ENCODE peak calls at places on chromosomes 13 and 19, in ten cellular contexts. One of them, this sample, is unnamed.

GRCh38 chr13:56893843-56894242 is 246.9 kb upstream of the PRR20A start:
- DNase-seq in breast epithelium: no peak
- DNase-seq in stomach: no peak
- DNase-seq in GM12892: no peak
- DNase-seq in GM12891: no peak
- DNase-seq in spleen: no peak
- DNase-seq in transverse colon: no peak
- DNase-seq in K562: no peak
- DNase-seq in sigmoid colon: no peak
- DNase-seq in HCT116: no peak
- DNase-seq in this sample: no peak

GRCh38 chr19:13604902-13605586 is 98.8 kb upstream of the CACNA1A start:
- DNase-seq in breast epithelium: no peak
- DNase-seq in stomach: no peak
- DNase-seq in GM12892: no peak
- DNase-seq in GM12891: no peak
- DNase-seq in spleen: no peak
- DNase-seq in transverse colon: no peak
- DNase-seq in K562: no peak
- DNase-seq in sigmoid colon: no peak
- DNase-seq in HCT116: no peak
- DNase-seq in this sample: no peak

GRCh38 chr13:113121928-113122420 is 625 bp upstream of the F10 start:
- DNase-seq in breast epithelium: no peak
- DNase-seq in stomach: no peak
- DNase-seq in GM12892: no peak
- DNase-seq in GM12891: no peak
- DNase-seq in spleen: no peak
- DNase-seq in transverse colon: no peak
- DNase-seq in K562: no peak
- DNase-seq in sigmoid colon: no peak
- DNase-seq in HCT116: no peak
- DNase-seq in this sample: no peak

GRCh38 chr19:435707-436412 is 25.0 kb downstream of the SHC2 start:
- DNase-seq in breast epithelium: no peak
- DNase-seq in stomach: no peak
- DNase-seq in GM12892: no peak
- DNase-seq in GM12891: no peak
- DNase-seq in spleen: no peak
- DNase-seq in transverse colon: no peak
- DNase-seq in K562: no peak
- DNase-seq in sigmoid colon: no peak
- DNase-seq in HCT116: no peak
- DNase-seq in this sample: no peak

GRCh38 chr13:53165201-53165600 is 136.6 kb downstream of the OLFM4 start:
- DNase-seq in breast epithelium: no peak
- DNase-seq in stomach: no peak
- DNase-seq in GM12892: no peak
- DNase-seq in GM12891: no peak
- DNase-seq in spleen: no peak
- DNase-seq in transverse colon: no peak
- DNase-seq in K562: no peak
- DNase-seq in sigmoid colon: no peak
- DNase-seq in HCT116: no peak
- DNase-seq in this sample: no peak

GRCh38 chr13:76683854-76684253 is 202.4 kb downstream of the KCTD12 start:
- DNase-seq in breast epithelium: no peak
- DNase-seq in stomach: no peak
- DNase-seq in GM12892: no peak
- DNase-seq in GM12891: no peak
- DNase-seq in spleen: no peak
- DNase-seq in transverse colon: no peak
- DNase-seq in K562: no peak
- DNase-seq in sigmoid colon: no peak
- DNase-seq in HCT116: no peak
- DNase-seq in this sample: no peak

GRCh38 chr13:20080377-20081164 is 80.3 kb downstream of the GJA3 start:
- DNase-seq in breast epithelium: no peak
- DNase-seq in stomach: no peak
- DNase-seq in GM12892: no peak
- DNase-seq in GM12891: no peak
- DNase-seq in spleen: no peak
- DNase-seq in transverse colon: no peak
- DNase-seq in K562: no peak
- DNase-seq in sigmoid colon: no peak
- DNase-seq in HCT116: no peak
- DNase-seq in this sample: no peak

GRCh38 chr19:13996928-13997636 is 9.0 kb downstream of the RFX1 start:
- DNase-seq in breast epithelium: no peak
- DNase-seq in stomach: no peak
- DNase-seq in GM12892: no peak
- DNase-seq in GM12891: no peak
- DNase-seq in spleen: peak
- DNase-seq in transverse colon: no peak
- DNase-seq in K562: peak
- DNase-seq in sigmoid colon: no peak
- DNase-seq in HCT116: no peak
- DNase-seq in this sample: no peak

GRCh38 chr13:27638521-27638920 is 16.8 kb downstream of the POLR1D start:
- DNase-seq in breast epithelium: no peak
- DNase-seq in stomach: no peak
- DNase-seq in GM12892: no peak
- DNase-seq in GM12891: no peak
- DNase-seq in spleen: no peak
- DNase-seq in transverse colon: no peak
- DNase-seq in K562: no peak
- DNase-seq in sigmoid colon: no peak
- DNase-seq in HCT116: no peak
- DNase-seq in this sample: no peak

GRCh38 chr13:27639186-27639585 is 17.5 kb downstream of the POLR1D start:
- DNase-seq in breast epithelium: no peak
- DNase-seq in stomach: no peak
- DNase-seq in GM12892: no peak
- DNase-seq in GM12891: no peak
- DNase-seq in spleen: no peak
- DNase-seq in transverse colon: no peak
- DNase-seq in K562: no peak
- DNase-seq in sigmoid colon: no peak
- DNase-seq in HCT116: no peak
- DNase-seq in this sample: no peak

GRCh38 chr13:27644302-27644701 is 22.6 kb downstream of the POLR1D start:
- DNase-seq in breast epithelium: peak
- DNase-seq in stomach: no peak
- DNase-seq in GM12892: no peak
- DNase-seq in GM12891: no peak
- DNase-seq in spleen: no peak
- DNase-seq in transverse colon: no peak
- DNase-seq in K562: no peak
- DNase-seq in sigmoid colon: no peak
- DNase-seq in HCT116: peak
- DNase-seq in this sample: no peak

GRCh38 chr13:27641711-27642502 is 20.2 kb downstream of the POLR1D start:
- DNase-seq in breast epithelium: no peak
- DNase-seq in stomach: no peak
- DNase-seq in GM12892: no peak
- DNase-seq in GM12891: no peak
- DNase-seq in spleen: no peak
- DNase-seq in transverse colon: no peak
- DNase-seq in K562: no peak
- DNase-seq in sigmoid colon: no peak
- DNase-seq in HCT116: no peak
- DNase-seq in this sample: no peak

DNA sequence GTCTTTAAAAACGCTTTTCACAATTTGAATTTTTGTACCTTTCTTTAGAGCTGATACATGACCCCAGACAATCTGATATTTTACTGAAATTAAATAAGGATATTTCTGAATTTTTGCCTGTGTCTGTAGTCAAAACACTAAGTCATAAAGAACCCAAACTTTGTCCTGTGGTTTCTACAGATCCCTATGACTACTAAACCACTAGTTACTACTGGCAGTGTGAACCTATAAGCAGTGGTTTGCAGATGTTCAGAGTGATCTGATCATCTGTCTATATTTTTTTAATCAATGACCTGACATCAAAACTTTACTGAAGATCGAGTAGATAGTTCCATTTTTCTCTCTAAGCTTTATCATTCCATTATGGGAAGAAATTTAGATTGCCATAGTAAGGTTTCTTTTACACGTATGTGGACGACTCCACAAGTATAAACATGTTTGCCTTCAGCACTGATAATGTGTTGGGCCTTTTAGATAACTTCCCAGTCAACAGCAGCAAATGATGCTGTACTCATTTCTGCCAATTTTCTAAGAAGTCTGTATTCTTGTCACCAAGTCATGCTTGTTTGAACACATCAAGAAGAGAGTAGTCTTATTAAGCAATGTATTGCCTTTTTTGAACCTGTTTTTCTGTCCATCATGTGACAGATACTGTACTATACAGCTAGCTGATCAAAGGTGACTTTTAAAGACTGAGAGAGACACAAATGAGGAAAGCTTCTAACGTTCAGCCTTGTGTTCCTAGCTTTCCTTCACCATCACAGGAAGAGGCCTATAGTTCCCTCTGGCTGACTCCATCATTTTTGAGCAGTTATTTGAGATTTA is 21.9 kb downstream of the POLR1D start:
- DNase-seq in breast epithelium: no peak
- DNase-seq in stomach: no peak
- DNase-seq in GM12892: no peak
- DNase-seq in GM12891: no peak
- DNase-seq in spleen: no peak
- DNase-seq in transverse colon: no peak
- DNase-seq in K562: no peak
- DNase-seq in sigmoid colon: no peak
- DNase-seq in HCT116: no peak
- DNase-seq in this sample: no peak
- TF ChIP-seq POLR2A in breast epithelium: no peak
- TF ChIP-seq POLR2A in stomach: no peak
- TF ChIP-seq POLR2A in GM12892: no peak
- TF ChIP-seq POLR2A in GM12891: no peak
- TF ChIP-seq POLR2A in spleen: no peak
- TF ChIP-seq POLR2A in transverse colon: no peak
- TF ChIP-seq POLR2A in K562: no peak
- TF ChIP-seq POLR2A in sigmoid colon: no peak
- TF ChIP-seq POLR2A in HCT116: no peak
- TF ChIP-seq POLR2A in this sample: no peak

DNA sequence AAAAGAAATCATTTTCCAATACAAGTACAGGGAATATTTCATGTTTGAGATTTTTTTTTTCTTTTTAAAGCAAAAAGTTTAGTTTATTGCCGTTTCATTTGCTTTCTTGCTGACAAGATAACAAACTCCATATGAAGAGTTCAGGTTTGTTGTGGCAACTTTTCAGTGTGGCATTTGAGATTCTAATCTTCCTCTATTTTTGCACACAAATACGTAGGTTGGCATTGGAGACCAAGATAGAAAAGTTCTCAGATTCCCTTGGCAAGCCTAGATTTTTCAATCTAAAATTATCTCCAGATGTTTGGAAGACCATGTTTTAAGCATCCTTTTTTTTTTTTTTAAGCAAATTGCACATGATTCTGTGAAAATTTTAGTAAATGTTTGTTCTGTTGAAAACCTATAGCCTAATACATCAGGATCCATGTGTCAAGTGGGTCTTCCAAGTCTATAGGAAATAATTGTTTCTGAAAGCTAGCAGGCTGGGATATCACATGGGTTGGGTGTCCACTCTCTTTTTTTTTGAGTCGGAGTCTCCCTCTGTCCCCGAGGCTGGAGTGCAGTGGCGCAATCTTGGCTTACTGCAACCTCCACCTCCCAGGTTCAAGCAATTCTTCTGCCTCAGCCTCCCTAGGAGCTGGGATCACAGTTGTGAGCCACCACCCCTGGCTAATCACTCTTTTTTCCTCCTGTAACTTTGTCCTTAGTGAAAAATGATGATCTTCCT is 2.6 kb downstream of the GARRE1 start:
- DNase-seq in breast epithelium: no peak
- DNase-seq in stomach: no peak
- DNase-seq in GM12892: no peak
- DNase-seq in GM12891: no peak
- DNase-seq in spleen: no peak
- DNase-seq in transverse colon: no peak
- DNase-seq in K562: no peak
- DNase-seq in sigmoid colon: no peak
- DNase-seq in HCT116: no peak
- DNase-seq in this sample: no peak
- TF ChIP-seq POLR2AphosphoS5 in breast epithelium: no peak
- TF ChIP-seq POLR2AphosphoS5 in stomach: no peak
- TF ChIP-seq POLR2AphosphoS5 in GM12892: no peak
- TF ChIP-seq POLR2AphosphoS5 in GM12891: no peak
- TF ChIP-seq POLR2AphosphoS5 in spleen: no peak
- TF ChIP-seq POLR2AphosphoS5 in transverse colon: no peak
- TF ChIP-seq POLR2AphosphoS5 in K562: no peak
- TF ChIP-seq POLR2AphosphoS5 in sigmoid colon: no peak
- TF ChIP-seq POLR2AphosphoS5 in HCT116: no peak
- TF ChIP-seq POLR2AphosphoS5 in this sample: no peak

DNA sequence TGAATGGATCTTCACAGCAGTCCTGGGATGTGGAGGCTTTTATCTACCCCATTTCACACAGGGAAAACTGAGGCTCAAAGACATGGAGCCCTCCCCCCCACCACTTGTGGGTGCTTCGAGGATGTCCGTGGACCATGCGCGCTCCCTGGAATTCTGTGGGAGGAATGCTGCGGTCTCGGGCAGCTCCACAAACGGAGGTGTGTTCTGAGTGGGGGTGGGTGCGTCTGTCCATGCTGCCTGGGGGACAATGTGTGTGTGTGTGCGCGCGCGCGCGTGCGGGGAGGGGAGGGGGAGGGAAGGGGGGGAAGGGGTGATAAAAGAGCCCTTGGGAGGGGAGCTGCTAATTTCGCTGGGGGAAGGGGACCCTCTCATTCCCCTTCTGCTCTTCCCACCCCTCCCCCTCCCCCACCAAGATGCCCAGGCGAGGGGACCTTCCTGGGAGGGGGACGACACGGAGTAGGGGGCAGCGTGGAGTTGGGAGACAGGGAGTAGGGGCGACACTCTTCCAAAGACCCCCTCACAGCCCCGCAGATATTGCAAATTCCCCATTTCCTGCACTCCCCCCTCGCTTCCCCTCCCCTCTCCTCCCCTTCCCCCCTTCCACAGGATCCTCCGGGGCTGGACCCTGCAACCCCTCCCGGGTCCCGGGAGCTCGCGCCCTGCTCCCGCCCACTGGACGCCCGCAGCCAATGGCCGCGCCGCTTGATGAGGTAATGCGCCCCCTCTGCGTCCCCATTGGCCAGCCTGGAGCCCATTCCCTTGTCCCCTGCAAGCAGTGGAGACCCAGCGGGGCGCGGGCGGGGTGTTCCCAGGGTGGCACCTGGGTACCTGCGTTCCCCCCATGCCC is 18.9 kb upstream of the ZNRF4 start:
- DNase-seq in breast epithelium: no peak
- DNase-seq in stomach: no peak
- DNase-seq in GM12892: no peak
- DNase-seq in GM12891: no peak
- DNase-seq in spleen: no peak
- DNase-seq in transverse colon: no peak
- DNase-seq in K562: peak
- DNase-seq in sigmoid colon: no peak
- DNase-seq in HCT116: no peak
- DNase-seq in this sample: no peak
- TF ChIP-seq POLR2A in breast epithelium: no peak
- TF ChIP-seq POLR2A in stomach: no peak
- TF ChIP-seq POLR2A in GM12892: no peak
- TF ChIP-seq POLR2A in GM12891: no peak
- TF ChIP-seq POLR2A in spleen: no peak
- TF ChIP-seq POLR2A in transverse colon: no peak
- TF ChIP-seq POLR2A in K562: no peak
- TF ChIP-seq POLR2A in sigmoid colon: no peak
- TF ChIP-seq POLR2A in HCT116: no peak
- TF ChIP-seq POLR2A in this sample: no peak

DNA sequence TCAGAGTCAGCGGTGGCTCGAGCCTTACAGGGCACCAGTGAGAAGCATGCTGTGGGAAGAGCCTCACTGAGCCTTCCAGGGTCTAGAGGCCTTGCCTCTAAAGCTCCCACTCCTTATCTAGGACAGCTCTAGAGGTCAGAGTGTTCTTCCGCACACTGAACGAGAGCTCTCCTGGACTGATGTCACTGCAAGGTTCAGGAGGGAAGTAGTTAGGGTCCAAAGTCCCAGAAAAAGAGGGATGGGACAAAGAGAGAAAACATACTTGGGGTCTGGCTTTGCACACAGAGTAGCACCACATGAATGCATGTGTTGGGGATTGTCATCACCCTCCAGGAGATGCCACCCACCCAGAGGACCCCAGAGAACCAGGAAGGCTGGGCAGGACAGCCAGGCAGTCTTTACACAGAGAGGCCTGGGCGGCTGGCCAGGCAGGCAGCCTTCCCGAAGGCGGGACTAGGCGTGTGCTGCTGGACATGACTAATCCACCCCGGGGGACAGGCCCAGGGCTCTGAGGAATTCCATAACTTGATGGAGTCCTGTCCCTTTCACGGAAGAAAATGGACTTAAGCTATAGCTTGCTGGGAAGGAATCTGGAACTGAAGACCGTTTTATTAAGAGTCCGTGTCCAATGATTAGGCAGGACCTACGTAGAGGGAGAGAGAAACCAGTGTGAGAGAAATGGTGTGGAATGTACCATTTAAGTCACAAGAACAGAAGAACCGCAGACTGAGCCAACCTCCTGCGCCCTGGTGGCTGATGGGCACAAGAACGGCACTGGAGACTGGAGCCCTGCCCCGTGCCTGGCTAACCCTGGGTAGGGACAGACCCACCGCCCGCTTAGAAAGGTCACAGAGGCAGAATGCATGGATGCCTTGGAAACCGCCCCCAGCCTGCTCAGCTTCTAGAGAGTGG is 16.7 kb upstream of the EPHX3 start:
- DNase-seq in breast epithelium: peak
- DNase-seq in stomach: peak
- DNase-seq in GM12892: no peak
- DNase-seq in GM12891: no peak
- DNase-seq in spleen: no peak
- DNase-seq in transverse colon: peak
- DNase-seq in K562: no peak
- DNase-seq in sigmoid colon: peak
- DNase-seq in HCT116: no peak
- DNase-seq in this sample: no peak
- TF ChIP-seq POLR2AphosphoS5 in breast epithelium: no peak
- TF ChIP-seq POLR2AphosphoS5 in stomach: peak
- TF ChIP-seq POLR2AphosphoS5 in GM12892: no peak
- TF ChIP-seq POLR2AphosphoS5 in GM12891: no peak
- TF ChIP-seq POLR2AphosphoS5 in spleen: no peak
- TF ChIP-seq POLR2AphosphoS5 in transverse colon: peak
- TF ChIP-seq POLR2AphosphoS5 in K562: no peak
- TF ChIP-seq POLR2AphosphoS5 in sigmoid colon: peak
- TF ChIP-seq POLR2AphosphoS5 in HCT116: no peak
- TF ChIP-seq POLR2AphosphoS5 in this sample: peak